ENCODE peak calls at places on chromosomes 5 and 9, in six cellular contexts. One of them, this sample, is unnamed.

GRCh38 chr5:1239514-1240251 is 14.5 kb downstream of the SLC6A18 start:
- DNase-seq in A549: no peak
- DNase-seq in endothelial cell of umbilical vein: no peak
- DNase-seq in HepG2: no peak
- DNase-seq in K562: peak
- DNase-seq in H1: no peak
- DNase-seq in this sample: no peak

GRCh38 chr5:112024769-112025168 is 267.8 kb upstream of the NREP start:
- DNase-seq in K562: no peak
- DNase-seq in H1: no peak
- DNase-seq in endothelial cell of umbilical vein: no peak
- DNase-seq in A549: no peak
- DNase-seq in HepG2: no peak
- DNase-seq in this sample: no peak

GRCh38 chr9:19036611-19037010 is 3.6 kb upstream of the SAXO1 start:
- DNase-seq in endothelial cell of umbilical vein: no peak
- DNase-seq in HepG2: no peak
- DNase-seq in K562: no peak
- DNase-seq in A549: no peak
- DNase-seq in H1: no peak
- DNase-seq in this sample: no peak

GRCh38 chr5:96321371-96321770 is 111.7 kb downstream of the PCSK1 start:
- DNase-seq in H1: no peak
- DNase-seq in A549: no peak
- DNase-seq in HepG2: no peak
- DNase-seq in K562: no peak
- DNase-seq in endothelial cell of umbilical vein: no peak
- DNase-seq in this sample: no peak

GRCh38 chr5:38078161-38078560 is 180.2 kb upstream of the EGFLAM start:
- DNase-seq in HepG2: peak
- DNase-seq in A549: no peak
- DNase-seq in K562: no peak
- DNase-seq in endothelial cell of umbilical vein: no peak
- DNase-seq in H1: no peak
- DNase-seq in this sample: no peak

GRCh38 chr9:98432960-98433359 is 177.5 kb upstream of the TBC1D2 start:
- DNase-seq in endothelial cell of umbilical vein: no peak
- DNase-seq in A549: no peak
- DNase-seq in K562: no peak
- DNase-seq in HepG2: no peak
- DNase-seq in H1: no peak
- DNase-seq in this sample: no peak

GRCh38 chr9:104861406-104861805 is 66.5 kb downstream of the ABCA1 start:
- DNase-seq in A549: no peak
- DNase-seq in endothelial cell of umbilical vein: no peak
- DNase-seq in K562: no peak
- DNase-seq in H1: no peak
- DNase-seq in HepG2: no peak
- DNase-seq in this sample: no peak

GRCh38 chr9:27534658-27535209 is 5.1 kb upstream of the MOB3B start:
- DNase-seq in HepG2: no peak
- DNase-seq in A549: no peak
- DNase-seq in H1: no peak
- DNase-seq in K562: no peak
- DNase-seq in endothelial cell of umbilical vein: no peak
- DNase-seq in this sample: no peak

GRCh38 chr9:92180669-92181181 is 65.5 kb upstream of the SPTLC1 start:
- DNase-seq in A549: no peak
- DNase-seq in HepG2: peak
- DNase-seq in endothelial cell of umbilical vein: no peak
- DNase-seq in H1: no peak
- DNase-seq in K562: peak
- DNase-seq in this sample: no peak

GRCh38 chr5:80928073-80928472 is 32.1 kb upstream of the RASGRF2 start:
- DNase-seq in endothelial cell of umbilical vein: no peak
- DNase-seq in HepG2: no peak
- DNase-seq in K562: no peak
- DNase-seq in H1: no peak
- DNase-seq in A549: no peak
- DNase-seq in this sample: no peak

GRCh38 chr5:112957409-112957808 is 19.2 kb upstream of the DCP2 start:
- DNase-seq in H1: no peak
- DNase-seq in HepG2: no peak
- DNase-seq in endothelial cell of umbilical vein: no peak
- DNase-seq in K562: no peak
- DNase-seq in A549: no peak
- DNase-seq in this sample: no peak

GRCh38 chr5:3489221-3489620 is 106.4 kb upstream of the IRX1 start:
- DNase-seq in H1: no peak
- DNase-seq in endothelial cell of umbilical vein: no peak
- DNase-seq in K562: no peak
- DNase-seq in HepG2: no peak
- DNase-seq in A549: no peak
- DNase-seq in this sample: no peak

GRCh38 chr5:141051526-141051876 is 327 bp downstream of the PCDHB1 start:
- DNase-seq in HepG2: no peak
- DNase-seq in K562: no peak
- DNase-seq in endothelial cell of umbilical vein: no peak
- DNase-seq in H1: peak
- DNase-seq in A549: no peak
- DNase-seq in this sample: peak

GRCh38 chr5:149837680-149838269 is 106.8 kb downstream of the PDE6A start:
- DNase-seq in endothelial cell of umbilical vein: peak
- DNase-seq in K562: peak
- DNase-seq in A549: peak
- DNase-seq in H1: peak
- DNase-seq in HepG2: peak
- DNase-seq in this sample: peak

GRCh38 chr9:99019523-99020331 is 76.0 kb downstream of the COL15A1 start:
- DNase-seq in endothelial cell of umbilical vein: peak
- DNase-seq in H1: no peak
- DNase-seq in K562: no peak
- DNase-seq in HepG2: no peak
- DNase-seq in A549: peak
- DNase-seq in this sample: no peak

GRCh38 chr9:79685576-79685975 is 113.8 kb downstream of the TLE4 start:
- DNase-seq in HepG2: no peak
- DNase-seq in A549: no peak
- DNase-seq in H1: no peak
- DNase-seq in K562: no peak
- DNase-seq in endothelial cell of umbilical vein: no peak
- DNase-seq in this sample: no peak

GRCh38 chr5:121969660-121970295 is 8.0 kb downstream of the SRFBP1 start:
- DNase-seq in HepG2: no peak
- DNase-seq in K562: no peak
- DNase-seq in A549: no peak
- DNase-seq in endothelial cell of umbilical vein: peak
- DNase-seq in H1: no peak
- DNase-seq in this sample: no peak

GRCh38 chr9:127224178-127224882 is 40.2 kb upstream of the GARNL3 start:
- DNase-seq in HepG2: peak
- DNase-seq in K562: peak
- DNase-seq in A549: peak
- DNase-seq in endothelial cell of umbilical vein: peak
- DNase-seq in H1: peak
- DNase-seq in this sample: peak

GRCh38 chr5:91162534-91163381 is 220.4 kb downstream of the ARRDC3 start:
- DNase-seq in K562: no peak
- DNase-seq in HepG2: peak
- DNase-seq in endothelial cell of umbilical vein: peak
- DNase-seq in H1: no peak
- DNase-seq in A549: peak
- DNase-seq in this sample: no peak

GRCh38 chr9:108787664-108788048 is 68.1 kb downstream of the ACTL7B start:
- DNase-seq in H1: no peak
- DNase-seq in HepG2: no peak
- DNase-seq in A549: no peak
- DNase-seq in K562: no peak
- DNase-seq in endothelial cell of umbilical vein: no peak
- DNase-seq in this sample: no peak

GRCh38 chr9:116697341-116697740 is 10.2 kb downstream of the TRIM32 start:
- DNase-seq in HepG2: no peak
- DNase-seq in A549: no peak
- DNase-seq in H1: no peak
- DNase-seq in endothelial cell of umbilical vein: no peak
- DNase-seq in K562: no peak
- DNase-seq in this sample: no peak

GRCh38 chr5:111383288-111383970 is 128.9 kb downstream of the STARD4 start:
- DNase-seq in H1: no peak
- DNase-seq in K562: no peak
- DNase-seq in A549: no peak
- DNase-seq in endothelial cell of umbilical vein: no peak
- DNase-seq in HepG2: no peak
- DNase-seq in this sample: no peak

GRCh38 chr9:13445123-13445522 is 165.6 kb upstream of the MPDZ start:
- DNase-seq in A549: no peak
- DNase-seq in H1: no peak
- DNase-seq in endothelial cell of umbilical vein: no peak
- DNase-seq in HepG2: no peak
- DNase-seq in K562: no peak
- DNase-seq in this sample: no peak

GRCh38 chr5:171957591-171958251 is 48.7 kb downstream of the FBXW11 start:
- DNase-seq in H1: no peak
- DNase-seq in K562: no peak
- DNase-seq in HepG2: peak
- DNase-seq in endothelial cell of umbilical vein: no peak
- DNase-seq in A549: no peak
- DNase-seq in this sample: no peak

GRCh38 chr5:56498759-56499395 is 265.7 kb upstream of the ANKRD55 start:
- DNase-seq in HepG2: no peak
- DNase-seq in A549: no peak
- DNase-seq in endothelial cell of umbilical vein: no peak
- DNase-seq in H1: no peak
- DNase-seq in K562: no peak
- DNase-seq in this sample: no peak

GRCh38 chr9:87256973-87257372 is 240.7 kb upstream of the DAPK1 start:
- DNase-seq in HepG2: no peak
- DNase-seq in endothelial cell of umbilical vein: no peak
- DNase-seq in K562: no peak
- DNase-seq in H1: no peak
- DNase-seq in A549: no peak
- DNase-seq in this sample: no peak

GRCh38 chr5:431001-431710 is 11.8 kb upstream of the EXOC3 start:
- DNase-seq in A549: peak
- DNase-seq in H1: peak
- DNase-seq in K562: peak
- DNase-seq in endothelial cell of umbilical vein: peak
- DNase-seq in HepG2: peak
- DNase-seq in this sample: peak

DNA sequence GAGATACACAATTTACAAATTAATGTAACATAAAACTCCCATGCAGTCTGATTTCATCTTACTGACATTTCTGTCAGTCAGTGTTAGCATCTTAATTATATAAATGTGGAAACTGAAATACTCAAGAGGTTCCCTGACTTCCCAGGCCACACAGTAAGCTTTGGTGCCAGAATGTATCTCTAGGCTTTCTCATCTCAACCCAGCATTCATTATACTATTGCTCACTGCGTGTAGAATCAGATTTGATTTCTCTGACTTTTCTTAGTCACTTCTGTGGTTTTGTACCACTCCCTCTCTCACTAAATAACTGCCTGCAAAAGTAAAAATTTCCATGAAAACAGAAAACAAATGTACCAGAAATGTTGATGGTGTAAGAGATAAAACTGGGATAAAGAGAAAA is 31.7 kb upstream of the CDKN2B start:
- DNase-seq in A549: no peak
- DNase-seq in endothelial cell of umbilical vein: no peak
- DNase-seq in K562: no peak
- DNase-seq in HepG2: no peak
- DNase-seq in H1: no peak
- DNase-seq in this sample: no peak
- TF ChIP-seq JUN in A549: no peak
- TF ChIP-seq JUN in endothelial cell of umbilical vein: no peak
- TF ChIP-seq JUN in K562: no peak
- TF ChIP-seq JUN in HepG2: no peak
- TF ChIP-seq JUN in H1: no peak
- TF ChIP-seq JUN in this sample: no peak

GRCh38 chr5:168086104-168086610 is 205.3 kb upstream of the WWC1 start:
- DNase-seq in H1: no peak
- DNase-seq in K562: no peak
- DNase-seq in A549: peak
- DNase-seq in HepG2: peak
- DNase-seq in endothelial cell of umbilical vein: no peak
- DNase-seq in this sample: no peak
- TF ChIP-seq JUN in H1: no peak
- TF ChIP-seq JUN in K562: no peak
- TF ChIP-seq JUN in A549: no peak
- TF ChIP-seq JUN in HepG2: no peak
- TF ChIP-seq JUN in endothelial cell of umbilical vein: no peak
- TF ChIP-seq JUN in this sample: no peak

GRCh38 chr9:110058304-110058953 is 149.5 kb downstream of the C9orf152 start:
- DNase-seq in HepG2: peak
- DNase-seq in A549: peak
- DNase-seq in K562: no peak
- DNase-seq in endothelial cell of umbilical vein: peak
- DNase-seq in H1: peak
- DNase-seq in this sample: peak
- TF ChIP-seq JUN in HepG2: no peak
- TF ChIP-seq JUN in A549: no peak
- TF ChIP-seq JUN in K562: no peak
- TF ChIP-seq JUN in endothelial cell of umbilical vein: no peak
- TF ChIP-seq JUN in H1: no peak
- TF ChIP-seq JUN in this sample: no peak

GRCh38 chr5:163269624-163270023 is 167.8 kb upstream of the CCNG1 start:
- DNase-seq in HepG2: no peak
- DNase-seq in H1: no peak
- DNase-seq in K562: no peak
- DNase-seq in endothelial cell of umbilical vein: no peak
- DNase-seq in A549: peak
- DNase-seq in this sample: no peak
- TF ChIP-seq JUN in HepG2: no peak
- TF ChIP-seq JUN in H1: no peak
- TF ChIP-seq JUN in K562: no peak
- TF ChIP-seq JUN in endothelial cell of umbilical vein: no peak
- TF ChIP-seq JUN in A549: no peak
- TF ChIP-seq JUN in this sample: no peak